ENCODE peak calls at places on chromosomes 5 and 9, in ten cellular contexts. One of them, this sample, is unnamed.

GRCh38 chr9:4792054-4792571 is 631 bp upstream of the RCL1 start:
- DNase-seq in WTC11: no peak
- DNase-seq in activated naive CD4-positive, alpha-beta T cell treated with anti-CD3 and anti-CD28 coated beads, Interleukin-2, amount 10 ng/mL, durations not matched to agents 7 days and 5 days: no peak
- DNase-seq in kidney: no peak
- DNase-seq in breast epithelium: no peak
- DNase-seq in stimulated activated CD8-positive, alpha-beta memory T cell treated with anti-CD3 and anti-CD28 coated beads, Interleukin-4, amount 100 ng/mL, for 24 hours: no peak
- DNase-seq in HCT116: no peak
- DNase-seq in foreskin fibroblast: no peak
- DNase-seq in heart right ventricle: no peak
- DNase-seq in EH: no peak
- DNase-seq in this sample: no peak

GRCh38 chr9:27799326-27799725 is 226.0 kb upstream of the C9orf72 start:
- DNase-seq in WTC11: no peak
- DNase-seq in activated naive CD4-positive, alpha-beta T cell treated with anti-CD3 and anti-CD28 coated beads, Interleukin-2, amount 10 ng/mL, durations not matched to agents 7 days and 5 days: no peak
- DNase-seq in kidney: no peak
- DNase-seq in breast epithelium: no peak
- DNase-seq in stimulated activated CD8-positive, alpha-beta memory T cell treated with anti-CD3 and anti-CD28 coated beads, Interleukin-4, amount 100 ng/mL, for 24 hours: no peak
- DNase-seq in HCT116: no peak
- DNase-seq in foreskin fibroblast: no peak
- DNase-seq in heart right ventricle: no peak
- DNase-seq in EH: no peak
- DNase-seq in this sample: no peak

GRCh38 chr5:139181835-139182452 is 16.2 kb downstream of the SIL1 start:
- DNase-seq in WTC11: no peak
- DNase-seq in activated naive CD4-positive, alpha-beta T cell treated with anti-CD3 and anti-CD28 coated beads, Interleukin-2, amount 10 ng/mL, durations not matched to agents 7 days and 5 days: no peak
- DNase-seq in kidney: no peak
- DNase-seq in breast epithelium: peak
- DNase-seq in stimulated activated CD8-positive, alpha-beta memory T cell treated with anti-CD3 and anti-CD28 coated beads, Interleukin-4, amount 100 ng/mL, for 24 hours: no peak
- DNase-seq in HCT116: peak
- DNase-seq in foreskin fibroblast: peak
- DNase-seq in heart right ventricle: no peak
- DNase-seq in EH: peak
- DNase-seq in this sample: peak

GRCh38 chr5:180093651-180094382 is 22.3 kb upstream of the RNF130 start:
- DNase-seq in WTC11: no peak
- DNase-seq in activated naive CD4-positive, alpha-beta T cell treated with anti-CD3 and anti-CD28 coated beads, Interleukin-2, amount 10 ng/mL, durations not matched to agents 7 days and 5 days: no peak
- DNase-seq in kidney: no peak
- DNase-seq in breast epithelium: no peak
- DNase-seq in stimulated activated CD8-positive, alpha-beta memory T cell treated with anti-CD3 and anti-CD28 coated beads, Interleukin-4, amount 100 ng/mL, for 24 hours: no peak
- DNase-seq in HCT116: no peak
- DNase-seq in foreskin fibroblast: no peak
- DNase-seq in heart right ventricle: no peak
- DNase-seq in EH: no peak
- DNase-seq in this sample: no peak

GRCh38 chr5:147711019-147711418 is 71.5 kb downstream of the JAKMIP2 start:
- DNase-seq in WTC11: no peak
- DNase-seq in activated naive CD4-positive, alpha-beta T cell treated with anti-CD3 and anti-CD28 coated beads, Interleukin-2, amount 10 ng/mL, durations not matched to agents 7 days and 5 days: no peak
- DNase-seq in kidney: no peak
- DNase-seq in breast epithelium: no peak
- DNase-seq in stimulated activated CD8-positive, alpha-beta memory T cell treated with anti-CD3 and anti-CD28 coated beads, Interleukin-4, amount 100 ng/mL, for 24 hours: no peak
- DNase-seq in HCT116: no peak
- DNase-seq in foreskin fibroblast: no peak
- DNase-seq in heart right ventricle: no peak
- DNase-seq in EH: no peak
- DNase-seq in this sample: no peak

GRCh38 chr9:7542648-7543165 is 256.9 kb downstream of the DMAC1 start:
- DNase-seq in WTC11: no peak
- DNase-seq in activated naive CD4-positive, alpha-beta T cell treated with anti-CD3 and anti-CD28 coated beads, Interleukin-2, amount 10 ng/mL, durations not matched to agents 7 days and 5 days: no peak
- DNase-seq in kidney: no peak
- DNase-seq in breast epithelium: no peak
- DNase-seq in stimulated activated CD8-positive, alpha-beta memory T cell treated with anti-CD3 and anti-CD28 coated beads, Interleukin-4, amount 100 ng/mL, for 24 hours: no peak
- DNase-seq in HCT116: no peak
- DNase-seq in foreskin fibroblast: no peak
- DNase-seq in heart right ventricle: no peak
- DNase-seq in EH: no peak
- DNase-seq in this sample: no peak

GRCh38 chr9:16030513-16031185 is 477.8 kb downstream of the CCDC171 start:
- DNase-seq in WTC11: no peak
- DNase-seq in activated naive CD4-positive, alpha-beta T cell treated with anti-CD3 and anti-CD28 coated beads, Interleukin-2, amount 10 ng/mL, durations not matched to agents 7 days and 5 days: no peak
- DNase-seq in kidney: no peak
- DNase-seq in breast epithelium: no peak
- DNase-seq in stimulated activated CD8-positive, alpha-beta memory T cell treated with anti-CD3 and anti-CD28 coated beads, Interleukin-4, amount 100 ng/mL, for 24 hours: no peak
- DNase-seq in HCT116: peak
- DNase-seq in foreskin fibroblast: peak
- DNase-seq in heart right ventricle: no peak
- DNase-seq in EH: peak
- DNase-seq in this sample: peak

GRCh38 chr5:80215523-80215922 is 40.3 kb downstream of the SERINC5 start:
- DNase-seq in WTC11: no peak
- DNase-seq in activated naive CD4-positive, alpha-beta T cell treated with anti-CD3 and anti-CD28 coated beads, Interleukin-2, amount 10 ng/mL, durations not matched to agents 7 days and 5 days: no peak
- DNase-seq in kidney: no peak
- DNase-seq in breast epithelium: no peak
- DNase-seq in stimulated activated CD8-positive, alpha-beta memory T cell treated with anti-CD3 and anti-CD28 coated beads, Interleukin-4, amount 100 ng/mL, for 24 hours: no peak
- DNase-seq in HCT116: no peak
- DNase-seq in foreskin fibroblast: no peak
- DNase-seq in heart right ventricle: no peak
- DNase-seq in EH: no peak
- DNase-seq in this sample: no peak

This sample was measured in GM23248.